ENCODE peak calls at places on chromosomes 11 and 22, in eight cellular contexts. One of them, this sample, is unnamed.

GRCh38 chr11:113351061-113351460 is 36.5 kb upstream of the ANKK1 start:
- DNase-seq in HCEC 1CT: no peak
- DNase-seq in fibroblast of the aortic adventitia: no peak
- DNase-seq in AG04449: no peak
- DNase-seq in AG08396: no peak
- DNase-seq in COLO829: no peak
- DNase-seq in T follicular helper cell: no peak
- DNase-seq in neural crest cell: no peak
- DNase-seq in this sample: no peak

GRCh38 chr11:56910785-56911184 is 77.9 kb upstream of the OR5AK2 start:
- DNase-seq in fibroblast of the aortic adventitia: peak; percentile 2
- DNase-seq in T follicular helper cell: no peak
- DNase-seq in AG08396: no peak
- DNase-seq in COLO829: peak; percentile 86
- DNase-seq in neural crest cell: no peak
- DNase-seq in HCEC 1CT: no peak
- DNase-seq in AG04449: no peak
- DNase-seq in this sample: no peak

GRCh38 chr11:15704064-15704463 is 589.3 kb downstream of the INSC start:
- DNase-seq in neural crest cell: no peak
- DNase-seq in COLO829: no peak
- DNase-seq in AG04449: no peak
- DNase-seq in fibroblast of the aortic adventitia: no peak
- DNase-seq in HCEC 1CT: no peak
- DNase-seq in T follicular helper cell: no peak
- DNase-seq in AG08396: no peak
- DNase-seq in this sample: peak; percentile 11

GRCh38 chr11:9073826-9074225 is 17.6 kb downstream of the SCUBE2 start:
- DNase-seq in COLO829: no peak
- DNase-seq in neural crest cell: no peak
- DNase-seq in HCEC 1CT: no peak
- DNase-seq in AG04449: no peak
- DNase-seq in fibroblast of the aortic adventitia: no peak
- DNase-seq in T follicular helper cell: no peak
- DNase-seq in AG08396: no peak
- DNase-seq in this sample: no peak

GRCh38 chr22:39471421-39472141 is 14.8 kb downstream of the MGAT3 start:
- DNase-seq in fibroblast of the aortic adventitia: peak; percentile 69
- DNase-seq in AG08396: peak; percentile 66
- DNase-seq in T follicular helper cell: no peak
- DNase-seq in neural crest cell: no peak
- DNase-seq in COLO829: no peak
- DNase-seq in HCEC 1CT: peak; percentile 33
- DNase-seq in AG04449: no peak
- DNase-seq in this sample: no peak

GRCh38 chr22:35681454-35682050 is 33.3 kb downstream of the APOL6 start:
- DNase-seq in AG04449: no peak
- DNase-seq in HCEC 1CT: no peak
- DNase-seq in AG08396: no peak
- DNase-seq in T follicular helper cell: no peak
- DNase-seq in COLO829: no peak
- DNase-seq in fibroblast of the aortic adventitia: no peak
- DNase-seq in neural crest cell: no peak
- DNase-seq in this sample: no peak

GRCh38 chr11:126415128-126415527 is 59.6 kb downstream of the ST3GAL4 start:
- DNase-seq in neural crest cell: no peak
- DNase-seq in AG04449: no peak
- DNase-seq in COLO829: no peak
- DNase-seq in HCEC 1CT: peak; percentile 19
- DNase-seq in T follicular helper cell: no peak
- DNase-seq in fibroblast of the aortic adventitia: peak; percentile 99
- DNase-seq in AG08396: peak; percentile 72
- DNase-seq in this sample: no peak

GRCh38 chr22:24471570-24471969 is 23.6 kb upstream of the UPB1 start:
- DNase-seq in neural crest cell: no peak
- DNase-seq in AG08396: no peak
- DNase-seq in COLO829: no peak
- DNase-seq in fibroblast of the aortic adventitia: peak; percentile 98
- DNase-seq in HCEC 1CT: no peak
- DNase-seq in T follicular helper cell: no peak
- DNase-seq in AG04449: no peak
- DNase-seq in this sample: no peak

GRCh38 chr11:16511109-16511806 is 154.9 kb upstream of the SOX6 start:
- DNase-seq in HCEC 1CT: no peak
- DNase-seq in T follicular helper cell: no peak
- DNase-seq in neural crest cell: no peak
- DNase-seq in COLO829: peak; percentile 7
- DNase-seq in AG04449: peak; percentile 73
- DNase-seq in fibroblast of the aortic adventitia: no peak
- DNase-seq in AG08396: peak; percentile 44
- DNase-seq in this sample: no peak

GRCh38 chr11:86176165-86176884 is 68.2 kb upstream of the EED start:
- DNase-seq in HCEC 1CT: no peak
- DNase-seq in neural crest cell: no peak
- DNase-seq in fibroblast of the aortic adventitia: peak; percentile 68
- DNase-seq in T follicular helper cell: no peak
- DNase-seq in COLO829: no peak
- DNase-seq in AG04449: no peak
- DNase-seq in AG08396: no peak
- DNase-seq in this sample: no peak

GRCh38 chr22:49290286-49290685 is 537.4 kb downstream of the BRD1 start:
- DNase-seq in AG04449: no peak
- DNase-seq in fibroblast of the aortic adventitia: no peak
- DNase-seq in neural crest cell: no peak
- DNase-seq in AG08396: no peak
- DNase-seq in HCEC 1CT: no peak
- DNase-seq in T follicular helper cell: no peak
- DNase-seq in COLO829: no peak
- DNase-seq in this sample: no peak

GRCh38 chr11:108432783-108433182 is 34.5 kb downstream of the C11orf65 start:
- DNase-seq in HCEC 1CT: peak; percentile 26
- DNase-seq in T follicular helper cell: no peak
- DNase-seq in fibroblast of the aortic adventitia: peak; percentile 47
- DNase-seq in AG08396: peak; percentile 37
- DNase-seq in AG04449: no peak
- DNase-seq in COLO829: no peak
- DNase-seq in neural crest cell: no peak
- DNase-seq in this sample: no peak

GRCh38 chr11:68354181-68354872 is 41.9 kb downstream of the LRP5 start:
- DNase-seq in T follicular helper cell: no peak
- DNase-seq in AG08396: peak; percentile 96
- DNase-seq in COLO829: peak; percentile 76
- DNase-seq in neural crest cell: no peak
- DNase-seq in HCEC 1CT: peak; percentile 89
- DNase-seq in AG04449: peak; percentile 87
- DNase-seq in fibroblast of the aortic adventitia: peak; percentile 97
- DNase-seq in this sample: no peak

GRCh38 chr11:69238562-69239319 is 55.2 kb upstream of the MYEOV start:
- DNase-seq in T follicular helper cell: no peak
- DNase-seq in fibroblast of the aortic adventitia: no peak
- DNase-seq in HCEC 1CT: no peak
- DNase-seq in AG04449: no peak
- DNase-seq in COLO829: no peak
- DNase-seq in AG08396: no peak
- DNase-seq in neural crest cell: no peak
- DNase-seq in this sample: no peak

GRCh38 chr11:4704054-4704789 is at the start of gene MMP26:
- DNase-seq in neural crest cell: no peak
- DNase-seq in AG08396: no peak
- DNase-seq in COLO829: no peak
- DNase-seq in AG04449: no peak
- DNase-seq in fibroblast of the aortic adventitia: no peak
- DNase-seq in HCEC 1CT: no peak
- DNase-seq in T follicular helper cell: no peak
- DNase-seq in this sample: no peak

GRCh38 chr11:102007567-102008437 is 39.4 kb upstream of the CFAP300 start:
- DNase-seq in COLO829: peak; percentile 31
- DNase-seq in AG04449: peak; percentile 24
- DNase-seq in AG08396: peak; percentile 27
- DNase-seq in HCEC 1CT: peak; percentile 71
- DNase-seq in T follicular helper cell: no peak
- DNase-seq in fibroblast of the aortic adventitia: peak; percentile 70
- DNase-seq in neural crest cell: no peak
- DNase-seq in this sample: no peak

This sample was measured in HuH-7.5.